ENCODE peak calls at places on chromosome 11, in five cellular contexts. I is tibial nerve, G is small intestine, S is colonic mucosa, E is transverse colon. A is an unnamed sample.

GRCh38 chr11:1570896-1571759 is 943 bp downstream of the DUSP8 start:
- DNase-seq in I (no peak), G (no peak), S (peak; percentile 31), E (no peak), A (no peak)

GRCh38 chr11:129248618-129249017 is 56.5 kb upstream of the ARHGAP32 start:
- DNase-seq in I (no peak), G (peak; percentile 9), S (no peak), E (no peak), A (no peak)

GRCh38 chr11:65215441-65216076 is 33.8 kb downstream of the CAPN1 start:
- DNase-seq in I (no peak), G (no peak), S (no peak), E (no peak), A (no peak)

GRCh38 chr11:64120951-64121569 is 44.9 kb downstream of the MACROD1 start:
- DNase-seq in I (no peak), G (peak; percentile 10), S (no peak), E (no peak), A (no peak)

GRCh38 chr11:75032550-75032935 is 43.8 kb downstream of the NEU3 start:
- DNase-seq in I (no peak), G (no peak), S (no peak), E (no peak), A (no peak)

GRCh38 chr11:128497057-128497957 is 90.1 kb downstream of the ETS1 start:
- DNase-seq in I (peak; percentile 45), G (no peak), S (no peak), E (no peak), A (no peak)

GRCh38 chr11:74121804-74122203 is 49.0 kb downstream of the C2CD3 start:
- DNase-seq in I (no peak), G (no peak), S (no peak), E (no peak), A (no peak)

GRCh38 chr11:122882809-122883681 is 486 bp downstream of the JHY start:
- DNase-seq in I (peak; percentile 32), G (peak; percentile 62), S (peak; percentile 54), E (peak; percentile 74), A (peak; percentile 56)

GRCh38 chr11:26575946-26576345 is 3.9 kb upstream of the MUC15 start:
- DNase-seq in I (no peak), G (no peak), S (no peak), E (no peak), A (no peak)

GRCh38 chr11:1869427-1870325 is 16.8 kb downstream of the LSP1 start:
- DNase-seq in I (peak; percentile 50), G (no peak), S (no peak), E (no peak), A (no peak)

GRCh38 chr11:46039990-46040389 is 81.3 kb downstream of the PHF21A start:
- DNase-seq in I (no peak), G (no peak), S (no peak), E (no peak), A (no peak)

GRCh38 chr11:76654310-76654851 is 16.2 kb downstream of the LRRC32 start:
- DNase-seq in I (peak; percentile 38), G (no peak), S (peak; percentile 55), E (peak; percentile 54), A (no peak)

GRCh38 chr11:75735181-75735845 is 17.7 kb downstream of the MOGAT2 start:
- DNase-seq in I (no peak), G (no peak), S (no peak), E (no peak), A (no peak)

GRCh38 chr11:68551223-68551622 is 90.7 kb downstream of the PPP6R3 start:
- DNase-seq in I (no peak), G (no peak), S (no peak), E (no peak), A (no peak)

GRCh38 chr11:99199336-99199735 is 178.6 kb downstream of the CNTN5 start:
- DNase-seq in I (no peak), G (peak; percentile 3), S (no peak), E (no peak), A (no peak)

GRCh38 chr11:3367221-3367620 is 11.7 kb downstream of the ZNF195 start:
- DNase-seq in I (no peak), G (no peak), S (no peak), E (no peak), A (no peak)

GRCh38 chr11:33867996-33868645 is 23.8 kb downstream of the LMO2 start:
- DNase-seq in I (no peak), G (no peak), S (no peak), E (no peak), A (no peak)

GRCh38 chr11:33696931-33697638 is 3.5 kb downstream of the C11orf91 start:
- DNase-seq in I (no peak), G (no peak), S (no peak), E (no peak), A (no peak)

GRCh38 chr11:77152846-77153245 is 24.8 kb downstream of the MYO7A start:
- DNase-seq in I (no peak), G (no peak), S (no peak), E (no peak), A (no peak)

GRCh38 chr11:7540830-7541555 is 27.2 kb downstream of the PPFIBP2 start:
- DNase-seq in I (no peak), G (no peak), S (no peak), E (no peak), A (no peak)

GRCh38 chr11:43419460-43419859 is 60.7 kb downstream of the TTC17 start:
- DNase-seq in I (no peak), G (peak; percentile 66), S (peak; percentile 63), E (peak; percentile 21), A (no peak)

GRCh38 chr11:67204837-67205236 is 61.4 kb upstream of the GRK2 start:
- DNase-seq in I (no peak), G (no peak), S (no peak), E (no peak), A (no peak)

GRCh38 chr11:111736621-111737055 is 29.6 kb downstream of the PPP2R1B start:
- DNase-seq in I (no peak), G (no peak), S (no peak), E (no peak), A (no peak)

GRCh38 chr11:110621826-110622225 is 90.4 kb downstream of the ARHGAP20 start:
- DNase-seq in I (no peak), G (no peak), S (no peak), E (no peak), A (no peak)

GRCh38 chr11:94721565-94722292 is 46.4 kb upstream of the AMOTL1 start:
- DNase-seq in I (no peak), G (no peak), S (no peak), E (no peak), A (no peak)

GRCh38 chr11:104663190-104664140 is 234.8 kb downstream of the CASP12 start:
- DNase-seq in I (no peak), G (no peak), S (no peak), E (no peak), A (no peak)

GRCh38 chr11:72831521-72832300 is 17.5 kb downstream of the ATG16L2 start:
- DNase-seq in I (peak; percentile 87), G (peak; percentile 68), S (peak; percentile 85), E (peak; percentile 83), A (peak; percentile 41)

GRCh38 chr11:60899021-60899936 is 7.1 kb downstream of the PRPF19 start:
- DNase-seq in I (peak; percentile 52), G (peak; percentile 64), S (peak; percentile 62), E (no peak), A (no peak)

GRCh38 chr11:18321622-18321990 is 334 bp downstream of the HPS5 start:
- DNase-seq in I (no peak), G (no peak), S (no peak), E (no peak), A (no peak)

GRCh38 chr11:47285969-47286770 is 16.2 kb downstream of the MADD start:
- DNase-seq in I (no peak), G (no peak), S (no peak), E (no peak), A (no peak)

GRCh38 chr11:106087815-106088435 is 10.5 kb downstream of the AASDHPPT start:
- DNase-seq in I (peak; percentile 59), G (peak; percentile 47), S (peak; percentile 28), E (peak; percentile 36), A (peak; percentile 16)
- H3K4me1 ChIP-seq in I (peaks cover 21% of the 10 kb centered on the region), G (no peaks in the 10 kb centered on the region), S (peaks cover 4% of the 10 kb centered on the region), E (peaks cover 13% of the 10 kb centered on the region), A (peaks cover 20% of the 10 kb centered on the region)

GRCh38 chr11:114296979-114297372 is 777 bp downstream of the NNMT start:
- DNase-seq in I (no peak), G (no peak), S (no peak), E (no peak), A (no peak)

GRCh38 chr11:114296190-114296978 is at the start of gene NNMT:
- DNase-seq in I (peak; percentile 75), G (no peak), S (peak; percentile 43), E (peak; percentile 31), A (no peak)

GRCh38 chr11:114297806-114298700 is 1.9 kb downstream of the NNMT start:
- DNase-seq in I (no peak), G (no peak), S (no peak), E (no peak), A (no peak)

GRCh38 chr11:114301088-114301487 is 4.9 kb downstream of the NNMT start:
- DNase-seq in I (no peak), G (no peak), S (no peak), E (no peak), A (no peak)

DNA sequence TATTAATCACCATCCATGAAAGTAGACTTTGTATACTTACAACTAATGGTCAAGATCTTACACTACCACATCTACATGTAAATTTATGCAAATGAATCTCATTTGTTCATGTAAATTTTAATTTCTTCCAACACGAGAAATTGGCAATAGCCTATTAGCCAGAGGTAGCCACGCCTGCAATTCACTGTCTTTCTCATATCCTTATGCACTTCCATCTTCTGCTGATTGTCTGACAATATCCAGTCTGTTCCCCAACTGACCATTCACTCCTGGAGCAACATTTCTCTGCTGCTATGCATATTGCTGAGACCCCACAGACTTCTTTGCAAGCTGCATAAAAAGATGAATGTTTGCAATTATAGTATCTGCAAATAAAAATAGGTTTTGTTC is 2.5 kb downstream of the NNMT start:
- DNase-seq in I (no peak), G (no peak), S (no peak), E (no peak), A (no peak)
- H3K27ac ChIP-seq in I (peak overlapping the region; percentile 96), G (peak overlapping the region; percentile 54), S (no peak overlapping the region), E (peak overlapping the region; percentile 94), A (no peak overlapping the region)

DNA sequence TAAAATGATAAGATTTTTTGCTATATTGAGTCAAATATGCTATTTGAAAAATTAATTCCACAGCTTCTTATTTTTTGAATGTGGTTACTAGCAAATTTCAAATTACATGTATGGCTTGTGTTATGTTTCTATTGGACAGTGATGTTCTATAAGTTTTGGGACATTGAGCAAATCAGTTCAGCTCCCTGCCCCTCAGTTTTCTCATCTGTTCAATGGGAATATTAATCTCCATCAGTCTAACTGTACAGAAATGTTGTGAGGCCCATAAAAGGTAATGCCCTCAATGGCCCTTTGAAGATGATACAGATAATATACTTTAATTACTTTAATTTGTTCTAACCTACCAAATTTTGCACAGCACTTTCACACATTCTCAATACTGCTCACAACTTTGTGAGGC is 15.2 kb downstream of the WT1 start:
- DNase-seq in I (no peak), G (no peak), S (no peak), E (no peak), A (no peak)
- H3K4me1 ChIP-seq in I (no peaks in the 10 kb centered on the region), G (no peaks in the 10 kb centered on the region), S (no peaks in the 10 kb centered on the region), E (no peaks in the 10 kb centered on the region), A (peaks cover 14% of the 10 kb centered on the region)

DNA sequence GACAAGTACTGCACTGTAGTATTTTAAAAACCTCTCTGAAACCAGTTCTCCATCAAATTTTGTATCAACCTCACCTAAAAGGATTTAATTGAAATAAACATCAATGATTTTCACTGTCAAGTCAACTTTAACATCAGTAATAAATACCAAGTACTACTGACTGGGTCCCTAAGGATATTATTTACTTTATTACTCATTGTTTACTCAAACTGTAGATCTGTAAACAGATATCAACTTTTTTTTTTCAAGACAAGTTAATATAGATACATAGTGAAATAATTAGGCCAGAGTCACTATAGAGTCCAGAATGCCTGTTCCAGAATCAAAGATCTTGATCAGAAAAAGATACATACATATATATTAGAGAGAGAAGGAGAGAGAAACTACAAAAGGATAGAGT is 1.6 kb downstream of the RNF141 start:
- DNase-seq in I (no peak), G (no peak), S (no peak), E (no peak), A (no peak)
- H3K27ac ChIP-seq in I (no peak overlapping the region), G (no peak overlapping the region), S (no peak overlapping the region), E (no peak overlapping the region), A (no peak overlapping the region)